ENCODE peak calls at places on chromosomes 11 and 22, in four cellular contexts. H is psoas muscle; V is spleen; Q is activated naive CD4-positive, alpha-beta T cell. L is an unnamed sample.

GRCh38 chr11:69647761-69648497 is 7.0 kb downstream of the CCND1 start:
- DNase-seq in H (peak), V (peak), Q (no peak), L (peak)

GRCh38 chr11:35555238-35555887 is 29.9 kb upstream of the PAMR1 start:
- DNase-seq in H (no peak), V (no peak), Q (no peak), L (peak)

GRCh38 chr11:123268118-123268517 is 73.1 kb upstream of the CLMP start:
- DNase-seq in H (no peak), V (no peak), Q (no peak), L (no peak)

GRCh38 chr11:17077240-17077519 is 287 bp downstream of the RPS13 start:
- DNase-seq in H (no peak), V (no peak), Q (no peak), L (no peak)

GRCh38 chr11:67120881-67121710 is 2.0 kb downstream of the KDM2A start:
- DNase-seq in H (no peak), V (no peak), Q (no peak), L (peak)

GRCh38 chr11:65476632-65477270 is 22.1 kb upstream of the MALAT1 start:
- DNase-seq in H (peak), V (no peak), Q (peak), L (no peak)

GRCh38 chr11:69703711-69704507 is at the start of gene FGF19:
- DNase-seq in H (no peak), V (peak), Q (no peak), L (no peak)

GRCh38 chr11:42043312-42043711 is 583.9 kb upstream of the LRRC4C start:
- DNase-seq in H (no peak), V (no peak), Q (no peak), L (no peak)

GRCh38 chr11:123770712-123771111 is 16.4 kb upstream of the OR6X1 start:
- DNase-seq in H (no peak), V (no peak), Q (no peak), L (no peak)

GRCh38 chr11:125990244-125990643 is 44.4 kb downstream of the VSIG10L2 start:
- DNase-seq in H (no peak), V (no peak), Q (no peak), L (peak)

GRCh38 chr11:72221386-72221785 is 3.2 kb upstream of the INPPL1 start:
- DNase-seq in H (no peak), V (peak), Q (no peak), L (no peak)

GRCh38 chr11:26626346-26626745 is 54.3 kb upstream of the MUC15 start:
- DNase-seq in H (no peak), V (no peak), Q (no peak), L (peak)

GRCh38 chr22:46086577-46087335 is 63.6 kb upstream of the PPARA start:
- DNase-seq in H (peak), V (peak), Q (no peak), L (no peak)

GRCh38 chr22:18023509-18024275 is 669 bp downstream of the MICAL3 start:
- DNase-seq in H (peak), V (peak), Q (no peak), L (peak)

GRCh38 chr11:47308050-47308823 is 38.3 kb downstream of the MADD start:
- DNase-seq in H (no peak), V (no peak), Q (no peak), L (no peak)

L was measured in RPMI7951.